ENCODE peak calls at places on chromosome 1, in seven cellular contexts. H is PC-3; A is pancreas; C is tibial nerve; K is ovary; V is CD8-positive, alpha-beta T cell; Q is left ventricle myocardium inferior. G is an unnamed sample.

GRCh38 chr1:169680377-169681019 is 30.9 kb downstream of the SELL start:
- DNase-seq in H (no peak), A (no peak), C (no peak), K (no peak), V (no peak), Q (no peak), G (no peak)

GRCh38 chr1:61641578-61642336 is 83.2 kb downstream of the TM2D1 start:
- DNase-seq in H (peak; percentile 71), A (peak; percentile 79), C (peak; percentile 76), K (peak; percentile 87), V (peak; percentile 16), Q (peak; percentile 78), G (peak; percentile 68)

GRCh38 chr1:50332941-50333594 is 90.2 kb downstream of the DMRTA2 start:
- DNase-seq in H (peak; percentile 35), A (peak; percentile 83), C (peak; percentile 18), K (peak; percentile 69), V (no peak), Q (peak; percentile 59), G (peak; percentile 60)

GRCh38 chr1:46549697-46550681 is 1.5 kb downstream of the KNCN start:
- DNase-seq in H (peak; percentile 26), A (peak; percentile 46), C (no peak), K (no peak), V (peak; percentile 55), Q (no peak), G (no peak)

GRCh38 chr1:223771814-223772770 is 59.8 kb downstream of the CAPN2 start:
- DNase-seq in H (peak; percentile 93), A (no peak), C (peak; percentile 39), K (peak; percentile 82), V (no peak), Q (peak; percentile 70), G (peak; percentile 53)

GRCh38 chr1:164519426-164519825 is 39.6 kb upstream of the PBX1 start:
- DNase-seq in H (no peak), A (no peak), C (no peak), K (no peak), V (no peak), Q (no peak), G (no peak)

GRCh38 chr1:1894354-1895049 is 3.6 kb upstream of the GNB1 start:
- DNase-seq in H (no peak), A (peak; percentile 67), C (no peak), K (peak; percentile 73), V (no peak), Q (peak; percentile 56), G (peak; percentile 92)

GRCh38 chr1:99004270-99005141 is at the start of gene PLPPR5:
- DNase-seq in H (no peak), A (peak; percentile 67), C (no peak), K (no peak), V (no peak), Q (no peak), G (no peak)

GRCh38 chr1:31828341-31828740 is 12.5 kb upstream of the SPOCD1 start:
- DNase-seq in H (no peak), A (no peak), C (no peak), K (no peak), V (no peak), Q (no peak), G (peak; percentile 6)

GRCh38 chr1:72177711-72178110 is 104.6 kb downstream of the NEGR1 start:
- DNase-seq in H (peak; percentile 21), A (no peak), C (no peak), K (no peak), V (no peak), Q (no peak), G (no peak)

GRCh38 chr1:64675718-64676345 is 69.0 kb upstream of the RAVER2 start:
- DNase-seq in H (peak; percentile 38), A (no peak), C (no peak), K (no peak), V (no peak), Q (no peak), G (no peak)

GRCh38 chr1:94658221-94658620 is 116.7 kb upstream of the F3 start:
- DNase-seq in H (peak; percentile 23), A (no peak), C (no peak), K (no peak), V (no peak), Q (peak; percentile 39), G (no peak)

GRCh38 chr1:221294244-221294643 is 415.0 kb downstream of the HLX start:
- DNase-seq in H (peak; percentile 61), A (no peak), C (no peak), K (no peak), V (no peak), Q (no peak), G (no peak)

GRCh38 chr1:36773827-36774541 is 260.3 kb downstream of the GRIK3 start:
- DNase-seq in H (no peak), A (no peak), C (no peak), K (no peak), V (no peak), Q (no peak), G (no peak)

GRCh38 chr1:95660736-95661135 is 426.7 kb downstream of the RWDD3 start:
- DNase-seq in H (no peak), A (no peak), C (no peak), K (no peak), V (no peak), Q (no peak), G (no peak)

GRCh38 chr1:57007472-57007871 is 41.7 kb upstream of the C8B start:
- DNase-seq in H (no peak), A (no peak), C (no peak), K (no peak), V (no peak), Q (no peak), G (no peak)

GRCh38 chr1:94101613-94101940 is 19.4 kb downstream of the ABCA4 start:
- DNase-seq in H (peak; percentile 13), A (no peak), C (no peak), K (peak; percentile 66), V (no peak), Q (no peak), G (no peak)

GRCh38 chr1:115325876-115326275 is 12.2 kb downstream of the NGF start:
- DNase-seq in H (no peak), A (no peak), C (no peak), K (no peak), V (no peak), Q (no peak), G (no peak)

GRCh38 chr1:223478606-223479005 is 85.4 kb downstream of the CCDC185 start:
- DNase-seq in H (no peak), A (no peak), C (no peak), K (no peak), V (no peak), Q (no peak), G (no peak)

GRCh38 chr1:2324553-2325366 is 66.6 kb downstream of the MORN1 start:
- DNase-seq in H (no peak), A (no peak), C (no peak), K (no peak), V (no peak), Q (no peak), G (no peak)

GRCh38 chr1:43520100-43520828 is 10.4 kb upstream of the PTPRF start:
- DNase-seq in H (no peak), A (no peak), C (no peak), K (no peak), V (no peak), Q (no peak), G (no peak)

GRCh38 chr1:32769524-32770220 is 47.5 kb downstream of the YARS1 start:
- DNase-seq in H (peak; percentile 65), A (peak; percentile 72), C (peak; percentile 36), K (peak; percentile 70), V (no peak), Q (no peak), G (no peak)

GRCh38 chr1:182614796-182615451 is 10.7 kb upstream of the RGS16 start:
- DNase-seq in H (peak; percentile 40), A (peak; percentile 77), C (peak; percentile 78), K (peak; percentile 87), V (no peak), Q (peak; percentile 84), G (peak; percentile 60)

DNA sequence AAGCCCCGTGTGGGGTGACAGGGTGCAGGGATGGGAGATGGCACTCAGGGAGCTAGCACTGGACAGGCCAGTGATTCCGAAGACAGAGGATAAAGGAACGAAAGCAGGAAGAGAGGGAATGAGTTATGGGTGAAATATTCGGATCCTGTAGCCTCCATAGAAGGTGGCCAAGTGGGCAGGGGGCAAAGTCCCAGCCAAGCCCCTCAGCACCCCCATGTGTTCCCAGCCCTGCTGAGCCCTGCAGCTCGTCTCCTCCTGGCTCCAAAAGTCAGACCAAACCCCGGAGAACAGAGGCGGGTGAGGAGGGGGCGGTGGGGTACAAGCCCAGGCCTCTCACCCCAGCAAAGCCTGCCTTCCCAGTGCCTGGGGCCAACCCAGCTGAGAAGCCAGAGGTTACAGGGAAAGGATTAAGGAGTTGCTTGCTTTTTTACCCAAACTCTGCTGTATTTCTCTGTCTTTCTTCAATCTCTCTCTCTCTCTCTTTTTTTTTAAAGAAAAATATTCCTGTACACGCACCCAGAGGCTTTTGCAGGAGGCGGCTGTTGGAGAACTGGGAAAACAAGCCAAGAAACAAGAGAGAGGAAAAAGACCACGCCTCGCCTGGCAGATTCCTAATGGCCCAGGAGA is 14.1 kb upstream of the WASF2 start:
- DNase-seq in H (no peak), A (no peak), C (no peak), K (peak; percentile 69), V (no peak), Q (no peak), G (no peak)
- H3K4me3 ChIP-seq in H (no peak overlapping the region), A (no peak overlapping the region), C (no peak overlapping the region), K (no peak overlapping the region), V (no peak overlapping the region), Q (peak overlapping the region; percentile 57), G (no peak overlapping the region)

GRCh38 chr1:149928388-149928724 is 753 bp upstream of the SF3B4 start:
- DNase-seq in H (no peak), A (no peak), C (no peak), K (no peak), V (no peak), Q (no peak), G (no peak)

GRCh38 chr1:149925751-149926150 is 1.9 kb downstream of the SF3B4 start:
- DNase-seq in H (no peak), A (no peak), C (no peak), K (no peak), V (no peak), Q (no peak), G (no peak)

GRCh38 chr1:149927056-149927534 is 508 bp downstream of the SF3B4 start:
- DNase-seq in H (peak; percentile 18), A (no peak), C (no peak), K (no peak), V (no peak), Q (no peak), G (no peak)

GRCh38 chr1:149926296-149926695 is 1.3 kb downstream of the SF3B4 start:
- DNase-seq in H (no peak), A (no peak), C (no peak), K (no peak), V (no peak), Q (no peak), G (no peak)

GRCh38 chr1:149927535-149928387 is at the start of gene SF3B4:
- DNase-seq in H (peak; percentile 96), A (peak; percentile 98), C (peak; percentile 94), K (peak; percentile 97), V (peak; percentile 91), Q (peak; percentile 97), G (peak; percentile 97)
- TF ChIP-seq CTCF in H (no peak), A (no peak), C (peak; percentile 38), K (peak; percentile 15), V (no peak), Q (no peak), G (no peak)

GRCh38 chr1:26856181-26856580 is 6.8 kb upstream of the SFN start:
- DNase-seq in H (no peak), A (no peak), C (no peak), K (no peak), V (no peak), Q (no peak), G (no peak)
- H3K4me1 ChIP-seq in H (peaks cover 56% of the 10 kb centered on the region), A (no peaks in the 10 kb centered on the region), C (no peaks in the 10 kb centered on the region), K (no peaks in the 10 kb centered on the region), V (no peaks in the 10 kb centered on the region), Q (peaks cover 6% of the 10 kb centered on the region), G (peaks cover 11% of the 10 kb centered on the region)

GRCh38 chr1:59045137-59045536 is 251.8 kb upstream of the FGGY start:
- DNase-seq in H (no peak), A (no peak), C (no peak), K (no peak), V (no peak), Q (no peak), G (no peak)
- H3K4me3 ChIP-seq in H (no peak overlapping the region), A (no peak overlapping the region), C (no peak overlapping the region), K (no peak overlapping the region), V (peak overlapping the region; percentile 17), Q (no peak overlapping the region), G (no peak overlapping the region)